ENCODE peak calls at places on chromosomes 7 and 10, in five cellular contexts. H is body of pancreas, X is PC-3, I is GM20000, R is GM12865. G is an unnamed sample.

GRCh38 chr7:36606442-36607205 is 117.7 kb downstream of the AOAH start:
- DNase-seq in H (no peak), X (no peak), R (no peak), I (no peak), G (no peak)

GRCh38 chr7:98378210-98378819 is 22.6 kb downstream of the BAIAP2L1 start:
- DNase-seq in I (no peak), R (peak; percentile 16), H (no peak), X (no peak), G (no peak)

GRCh38 chr7:150446288-150446938 is 4.0 kb upstream of the GIMAP8 start:
- DNase-seq in H (no peak), I (no peak), R (no peak), X (peak; percentile 40), G (no peak)

GRCh38 chr7:45057853-45058252 is 30.9 kb downstream of the NACAD start:
- DNase-seq in I (no peak), X (no peak), R (no peak), H (no peak), G (no peak)

GRCh38 chr10:77597560-77597959 is 40.0 kb downstream of the KCNMA1 start:
- DNase-seq in X (no peak), R (no peak), I (no peak), H (no peak), G (no peak)

GRCh38 chr7:116560021-116560970 is 35.5 kb downstream of the CAV1 start:
- DNase-seq in X (peak; percentile 65), R (no peak), H (no peak), I (no peak), G (no peak)

GRCh38 chr10:86770412-86770960 is 14.1 kb downstream of the BMPR1A start:
- DNase-seq in X (no peak), R (no peak), I (no peak), H (no peak), G (no peak)

GRCh38 chr7:44634839-44635591 is 28.6 kb downstream of the OGDH start:
- DNase-seq in R (no peak), I (no peak), H (peak; percentile 35), X (no peak), G (no peak)

GRCh38 chr10:71835671-71836593 is 15.1 kb downstream of the PSAP start:
- DNase-seq in I (peak; percentile 88), H (peak; percentile 82), R (peak; percentile 98), X (no peak), G (peak; percentile 89)

GRCh38 chr10:4704034-4704545 is 121.9 kb upstream of the AKR1E2 start:
- DNase-seq in I (no peak), R (no peak), X (peak; percentile 90), H (peak; percentile 12), G (no peak)

GRCh38 chr7:80740778-80741545 is 102.5 kb downstream of the CD36 start:
- DNase-seq in X (peak; percentile 63), R (no peak), H (no peak), I (no peak), G (no peak)

DNA sequence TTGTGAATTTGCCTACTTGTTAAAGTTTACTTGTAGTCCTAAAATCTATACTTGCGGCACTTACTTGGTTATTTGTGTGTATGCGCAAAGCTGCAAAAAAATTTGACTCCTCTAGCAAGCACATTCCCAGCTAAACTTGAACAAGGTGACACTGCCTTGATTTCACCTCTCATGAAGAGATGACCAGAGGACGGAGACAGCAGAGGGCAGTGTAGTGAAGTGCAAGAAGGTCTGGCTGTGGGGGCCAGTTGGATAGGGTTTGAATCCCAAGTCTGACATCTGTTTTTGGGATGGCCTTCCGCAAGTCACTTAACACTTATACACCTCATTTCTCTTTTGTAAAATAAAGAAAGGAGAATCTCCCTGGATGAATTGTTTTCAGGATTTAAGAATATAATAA is 15.7 kb downstream of the SLK start:
- DNase-seq in I (no peak), H (no peak), X (no peak), R (peak; percentile 15), G (no peak)
- TF ChIP-seq CTCF in I (no peak), H (no peak), X (peak; percentile 48), R (no peak), G (peak; percentile 36)

GRCh38 chr10:106582291-106582690 is 582.2 kb downstream of the SORCS1 start:
- DNase-seq in I (no peak), H (no peak), X (peak; percentile 55), R (peak; percentile 7), G (no peak)

GRCh38 chr10:106576534-106576933 is 588.0 kb downstream of the SORCS1 start:
- DNase-seq in H (no peak), I (peak; percentile 10), X (no peak), R (peak; percentile 62), G (peak; percentile 18)

GRCh38 chr10:106577266-106577665 is 587.2 kb downstream of the SORCS1 start:
- DNase-seq in X (peak; percentile 82), I (no peak), R (peak; percentile 25), H (no peak), G (no peak)

GRCh38 chr10:106573106-106573505 is 591.4 kb downstream of the SORCS1 start:
- DNase-seq in I (no peak), H (no peak), X (peak; percentile 84), R (no peak), G (no peak)

GRCh38 chr10:106577756-106578155 is 586.8 kb downstream of the SORCS1 start:
- DNase-seq in H (no peak), R (no peak), I (no peak), X (no peak), G (no peak)
- TF ChIP-seq CTCF in H (no peak), R (no peak), I (no peak), X (no peak), G (no peak)

GRCh38 chr7:7438851-7439250 is 96.8 kb downstream of the COL28A1 start:
- DNase-seq in I (no peak), H (no peak), X (peak; percentile 97), R (peak; percentile 9), G (no peak)
- TF ChIP-seq CTCF in I (no peak), H (no peak), X (no peak), R (no peak), G (no peak)

GRCh38 chr10:22259280-22259679 is 41.5 kb upstream of the EBLN1 start:
- DNase-seq in R (peak; percentile 50), I (peak; percentile 40), X (peak; percentile 11), H (no peak), G (peak; percentile 24)
- TF ChIP-seq CTCF in R (peak; percentile 23), I (no peak), X (peak; percentile 9), H (no peak), G (peak; percentile 35)

DNA sequence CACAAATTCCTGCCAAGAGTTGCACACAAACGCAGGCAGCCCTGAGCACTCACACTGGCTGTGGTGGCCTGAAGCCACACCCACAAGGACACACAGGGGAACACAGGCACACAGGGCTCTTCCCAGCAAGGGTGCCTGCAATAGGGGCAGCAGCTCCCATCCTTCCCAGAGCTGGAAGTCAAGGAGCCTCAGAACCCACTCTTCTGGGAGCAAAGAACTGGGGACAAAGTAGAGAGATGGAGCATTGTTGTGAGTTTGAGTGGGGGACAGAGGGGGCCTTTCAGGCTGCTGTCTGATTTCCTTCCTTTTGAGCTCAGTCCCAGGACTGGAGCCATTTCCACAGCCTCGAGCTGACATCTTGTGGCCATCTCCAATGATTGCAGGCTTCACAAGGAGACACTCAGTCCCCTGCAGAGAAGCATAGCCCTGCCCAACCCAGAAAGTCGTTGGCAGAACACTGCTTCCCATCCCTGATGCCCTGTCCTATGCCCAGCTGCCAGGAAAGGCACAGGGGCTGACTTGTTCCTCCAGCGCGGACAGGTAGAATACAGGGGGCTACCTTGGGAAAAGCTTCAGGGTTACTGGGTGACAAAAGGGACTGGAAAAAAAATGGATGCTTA is 34.4 kb upstream of the SLF2 start:
- DNase-seq in X (peak; percentile 71), H (peak; percentile 46), I (peak; percentile 62), R (peak; percentile 58), G (peak; percentile 68)
- TF ChIP-seq CTCF in X (peak; percentile 73), H (peak; percentile 57), I (peak; percentile 36), R (peak; percentile 55), G (peak; percentile 59)

DNA sequence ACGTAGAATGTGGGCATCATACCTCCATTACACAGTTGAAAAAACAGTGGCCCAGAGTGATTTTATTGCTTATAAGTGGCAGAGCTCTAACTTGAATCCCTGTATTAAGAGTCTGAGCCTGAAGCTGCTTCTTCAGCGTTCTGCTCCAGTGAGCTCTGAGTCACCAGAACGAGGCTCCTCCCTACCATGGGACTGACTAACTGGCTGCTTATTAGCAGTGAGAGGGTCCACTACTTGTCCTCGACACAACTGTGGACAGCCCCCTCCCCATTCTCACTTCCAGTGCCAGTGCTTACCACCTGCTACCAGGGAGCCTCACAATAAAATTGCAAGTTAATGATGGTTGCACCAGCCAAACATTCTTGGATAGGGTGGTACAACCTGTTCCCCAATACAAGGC is 2.8 kb upstream of the NRG3 start:
- DNase-seq in H (no peak), X (no peak), R (no peak), I (no peak), G (no peak)
- TF ChIP-seq CTCF in H (no peak), X (no peak), R (no peak), I (no peak), G (no peak)

GRCh38 chr7:94509879-94510581 is 421 bp downstream of the CASD1 start:
- DNase-seq in H (peak; percentile 80), I (peak; percentile 93), X (peak; percentile 54), R (peak; percentile 86), G (peak; percentile 87)
- TF ChIP-seq CTCF in H (no peak), I (no peak), X (no peak), R (no peak), G (peak; percentile 45)

GRCh38 chr10:130074639-130075038 is 36.0 kb downstream of the C10orf143 start:
- DNase-seq in R (no peak), H (no peak), I (no peak), X (no peak), G (no peak)
- TF ChIP-seq CTCF in R (no peak), H (no peak), I (no peak), X (peak; percentile 29), G (no peak)

GRCh38 chr10:6269953-6270867 is 67.5 kb downstream of the PFKFB3 start:
- DNase-seq in R (peak; percentile 91), I (peak; percentile 68), H (no peak), X (no peak), G (peak; percentile 64)
- TF ChIP-seq CTCF in R (no peak), I (no peak), H (no peak), X (no peak), G (no peak)